ENCODE peak calls at places on chromosomes 6 and 20, in six cellular contexts. One of them, this sample, is unnamed.

GRCh38 chr20:41308290-41308691 is 9.2 kb downstream of the ZHX3 start:
- DNase-seq in Panc1: no peak
- DNase-seq in right cardiac atrium: no peak
- DNase-seq in effector memory CD4-positive, alpha-beta T cell: no peak
- DNase-seq in small intestine: peak; percentile 75
- DNase-seq in body of pancreas: no peak
- DNase-seq in this sample: no peak

GRCh38 chr6:42436825-42437224 is 14.9 kb downstream of the TRERF1 start:
- DNase-seq in Panc1: no peak
- DNase-seq in right cardiac atrium: no peak
- DNase-seq in effector memory CD4-positive, alpha-beta T cell: no peak
- DNase-seq in small intestine: no peak
- DNase-seq in body of pancreas: no peak
- DNase-seq in this sample: no peak

GRCh38 chr6:166473886-166474596 is 91.3 kb upstream of the MPC1 start:
- DNase-seq in Panc1: no peak
- DNase-seq in right cardiac atrium: no peak
- DNase-seq in effector memory CD4-positive, alpha-beta T cell: no peak
- DNase-seq in small intestine: no peak
- DNase-seq in body of pancreas: no peak
- DNase-seq in this sample: no peak

GRCh38 chr6:101402618-101403002 is 9.1 kb downstream of the GRIK2 start:
- DNase-seq in Panc1: no peak
- DNase-seq in right cardiac atrium: peak; percentile 43
- DNase-seq in effector memory CD4-positive, alpha-beta T cell: no peak
- DNase-seq in small intestine: no peak
- DNase-seq in body of pancreas: no peak
- DNase-seq in this sample: no peak

GRCh38 chr20:61748376-61748775 is 317.3 kb downstream of the TAF4 start:
- DNase-seq in Panc1: no peak
- DNase-seq in right cardiac atrium: no peak
- DNase-seq in effector memory CD4-positive, alpha-beta T cell: no peak
- DNase-seq in small intestine: no peak
- DNase-seq in body of pancreas: no peak
- DNase-seq in this sample: no peak

GRCh38 chr20:62064788-62065668 is 653 bp downstream of the TAF4 start:
- DNase-seq in Panc1: no peak
- DNase-seq in right cardiac atrium: no peak
- DNase-seq in effector memory CD4-positive, alpha-beta T cell: no peak
- DNase-seq in small intestine: no peak
- DNase-seq in body of pancreas: no peak
- DNase-seq in this sample: no peak

GRCh38 chr20:12687476-12687875 is 321.3 kb upstream of the SPTLC3 start:
- DNase-seq in Panc1: no peak
- DNase-seq in right cardiac atrium: no peak
- DNase-seq in effector memory CD4-positive, alpha-beta T cell: no peak
- DNase-seq in small intestine: no peak
- DNase-seq in body of pancreas: no peak
- DNase-seq in this sample: no peak

GRCh38 chr6:152836523-152836922 is 85.9 kb downstream of the VIP start:
- DNase-seq in Panc1: no peak
- DNase-seq in right cardiac atrium: no peak
- DNase-seq in effector memory CD4-positive, alpha-beta T cell: no peak
- DNase-seq in small intestine: no peak
- DNase-seq in body of pancreas: no peak
- DNase-seq in this sample: no peak

GRCh38 chr20:21435576-21435975 is 38.2 kb upstream of the NKX2-4 start:
- DNase-seq in Panc1: no peak
- DNase-seq in right cardiac atrium: no peak
- DNase-seq in effector memory CD4-positive, alpha-beta T cell: no peak
- DNase-seq in small intestine: no peak
- DNase-seq in body of pancreas: no peak
- DNase-seq in this sample: no peak

GRCh38 chr6:113882341-113882740 is 25.2 kb downstream of the MARCKS start:
- DNase-seq in Panc1: no peak
- DNase-seq in right cardiac atrium: no peak
- DNase-seq in effector memory CD4-positive, alpha-beta T cell: no peak
- DNase-seq in small intestine: no peak
- DNase-seq in body of pancreas: no peak
- DNase-seq in this sample: no peak

GRCh38 chr6:91539451-91539850 is 952.6 kb upstream of the MAP3K7 start:
- DNase-seq in Panc1: no peak
- DNase-seq in right cardiac atrium: no peak
- DNase-seq in effector memory CD4-positive, alpha-beta T cell: no peak
- DNase-seq in small intestine: no peak
- DNase-seq in body of pancreas: no peak
- DNase-seq in this sample: no peak

GRCh38 chr6:139355172-139355571 is 19.3 kb downstream of the CITED2 start:
- DNase-seq in Panc1: no peak
- DNase-seq in right cardiac atrium: no peak
- DNase-seq in effector memory CD4-positive, alpha-beta T cell: no peak
- DNase-seq in small intestine: no peak
- DNase-seq in body of pancreas: no peak
- DNase-seq in this sample: no peak

GRCh38 chr6:165917576-165917975 is 250.1 kb downstream of the TBXT start:
- DNase-seq in Panc1: no peak
- DNase-seq in right cardiac atrium: no peak
- DNase-seq in effector memory CD4-positive, alpha-beta T cell: no peak
- DNase-seq in small intestine: no peak
- DNase-seq in body of pancreas: no peak
- DNase-seq in this sample: no peak

GRCh38 chr20:11755071-11755881 is 162.4 kb upstream of the BTBD3 start:
- DNase-seq in Panc1: no peak
- DNase-seq in right cardiac atrium: no peak
- DNase-seq in effector memory CD4-positive, alpha-beta T cell: no peak
- DNase-seq in small intestine: no peak
- DNase-seq in body of pancreas: no peak
- DNase-seq in this sample: no peak

GRCh38 chr6:7413151-7413823 is 23.7 kb downstream of the RIOK1 start:
- DNase-seq in Panc1: no peak
- DNase-seq in right cardiac atrium: no peak
- DNase-seq in effector memory CD4-positive, alpha-beta T cell: no peak
- DNase-seq in small intestine: peak; percentile 81
- DNase-seq in body of pancreas: no peak
- DNase-seq in this sample: no peak

GRCh38 chr6:4521070-4521469 is 255.1 kb upstream of the CDYL start:
- DNase-seq in Panc1: no peak
- DNase-seq in right cardiac atrium: no peak
- DNase-seq in effector memory CD4-positive, alpha-beta T cell: no peak
- DNase-seq in small intestine: no peak
- DNase-seq in body of pancreas: no peak
- DNase-seq in this sample: no peak

GRCh38 chr6:4573958-4574481 is 202.2 kb upstream of the CDYL start:
- DNase-seq in Panc1: no peak
- DNase-seq in right cardiac atrium: no peak
- DNase-seq in effector memory CD4-positive, alpha-beta T cell: no peak
- DNase-seq in small intestine: no peak
- DNase-seq in body of pancreas: no peak
- DNase-seq in this sample: no peak

GRCh38 chr20:4812641-4813075 is 90.9 kb downstream of the PRND start:
- DNase-seq in Panc1: no peak
- DNase-seq in right cardiac atrium: no peak
- DNase-seq in effector memory CD4-positive, alpha-beta T cell: no peak
- DNase-seq in small intestine: no peak
- DNase-seq in body of pancreas: no peak
- DNase-seq in this sample: peak; percentile 26

GRCh38 chr6:52572536-52572935 is 4.3 kb downstream of the TRAM2 start:
- DNase-seq in Panc1: no peak
- DNase-seq in right cardiac atrium: no peak
- DNase-seq in effector memory CD4-positive, alpha-beta T cell: no peak
- DNase-seq in small intestine: no peak
- DNase-seq in body of pancreas: no peak
- DNase-seq in this sample: no peak

GRCh38 chr6:141212296-141212695 is 920.4 kb upstream of the GJE1 start:
- DNase-seq in Panc1: no peak
- DNase-seq in right cardiac atrium: no peak
- DNase-seq in effector memory CD4-positive, alpha-beta T cell: no peak
- DNase-seq in small intestine: peak; percentile 43
- DNase-seq in body of pancreas: no peak
- DNase-seq in this sample: no peak

GRCh38 chr6:41801380-41801779 is 13.9 kb downstream of the TOMM6 start:
- DNase-seq in Panc1: no peak
- DNase-seq in right cardiac atrium: no peak
- DNase-seq in effector memory CD4-positive, alpha-beta T cell: no peak
- DNase-seq in small intestine: no peak
- DNase-seq in body of pancreas: no peak
- DNase-seq in this sample: no peak

GRCh38 chr6:131182991-131183425 is 47.7 kb downstream of the AKAP7 start:
- DNase-seq in Panc1: no peak
- DNase-seq in right cardiac atrium: no peak
- DNase-seq in effector memory CD4-positive, alpha-beta T cell: no peak
- DNase-seq in small intestine: peak; percentile 41
- DNase-seq in body of pancreas: no peak
- DNase-seq in this sample: peak; percentile 57

GRCh38 chr20:33648396-33649004 is 13.6 kb upstream of the C20orf144 start:
- DNase-seq in Panc1: no peak
- DNase-seq in right cardiac atrium: no peak
- DNase-seq in effector memory CD4-positive, alpha-beta T cell: no peak
- DNase-seq in small intestine: no peak
- DNase-seq in body of pancreas: peak; percentile 16
- DNase-seq in this sample: no peak

GRCh38 chr20:653110-653589 is at the start of gene SRXN1:
- DNase-seq in Panc1: no peak
- DNase-seq in right cardiac atrium: peak; percentile 92
- DNase-seq in effector memory CD4-positive, alpha-beta T cell: peak; percentile 65
- DNase-seq in small intestine: peak; percentile 87
- DNase-seq in body of pancreas: peak; percentile 91
- DNase-seq in this sample: peak; percentile 79

GRCh38 chr6:1781152-1781848 is 171.6 kb downstream of the FOXC1 start:
- DNase-seq in Panc1: no peak
- DNase-seq in right cardiac atrium: no peak
- DNase-seq in effector memory CD4-positive, alpha-beta T cell: no peak
- DNase-seq in small intestine: no peak
- DNase-seq in body of pancreas: no peak
- DNase-seq in this sample: no peak

GRCh38 chr20:58482416-58482815 is 32.8 kb downstream of the APCDD1L start:
- DNase-seq in Panc1: no peak
- DNase-seq in right cardiac atrium: no peak
- DNase-seq in effector memory CD4-positive, alpha-beta T cell: no peak
- DNase-seq in small intestine: no peak
- DNase-seq in body of pancreas: no peak
- DNase-seq in this sample: no peak

GRCh38 chr6:168376120-168376519 is 56.5 kb upstream of the DACT2 start:
- DNase-seq in Panc1: no peak
- DNase-seq in right cardiac atrium: no peak
- DNase-seq in effector memory CD4-positive, alpha-beta T cell: no peak
- DNase-seq in small intestine: no peak
- DNase-seq in body of pancreas: no peak
- DNase-seq in this sample: no peak
- H3K9me3 ChIP-seq in Panc1: no peaks in the 10 kb centered on the region
- H3K9me3 ChIP-seq in right cardiac atrium: no peaks in the 10 kb centered on the region
- H3K9me3 ChIP-seq in effector memory CD4-positive, alpha-beta T cell: no peaks in the 10 kb centered on the region
- H3K9me3 ChIP-seq in small intestine: no peaks in the 10 kb centered on the region
- H3K9me3 ChIP-seq in body of pancreas: no peaks in the 10 kb centered on the region
- H3K9me3 ChIP-seq in this sample: no peaks in the 10 kb centered on the region

DNA sequence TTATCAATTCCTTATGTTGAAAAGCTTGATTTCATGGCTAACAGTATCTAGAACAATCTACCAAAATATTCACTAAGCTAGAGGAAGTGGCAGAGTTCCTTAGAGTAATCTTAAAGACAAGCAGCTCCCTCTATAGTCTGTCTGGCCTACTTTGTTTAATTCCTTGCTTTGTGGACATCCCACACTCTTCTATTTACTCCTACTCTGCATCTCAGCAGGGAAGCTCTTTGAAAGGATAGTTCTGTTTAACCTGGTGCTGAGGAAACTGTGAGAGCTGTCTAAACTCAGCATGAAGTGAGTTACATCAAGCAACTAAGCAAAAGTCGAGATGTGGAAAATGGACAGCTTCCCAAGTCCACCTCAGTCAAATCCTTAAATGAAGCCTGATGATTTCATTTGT is 4.3 kb downstream of the REV3L start:
- DNase-seq in Panc1: peak; percentile 61
- DNase-seq in right cardiac atrium: no peak
- DNase-seq in effector memory CD4-positive, alpha-beta T cell: no peak
- DNase-seq in small intestine: peak; percentile 51
- DNase-seq in body of pancreas: no peak
- DNase-seq in this sample: peak; percentile 54
- H3K9me3 ChIP-seq in Panc1: no peaks in the 10 kb centered on the region
- H3K9me3 ChIP-seq in right cardiac atrium: no peaks in the 10 kb centered on the region
- H3K9me3 ChIP-seq in effector memory CD4-positive, alpha-beta T cell: no peaks in the 10 kb centered on the region
- H3K9me3 ChIP-seq in small intestine: no peaks in the 10 kb centered on the region
- H3K9me3 ChIP-seq in body of pancreas: no peaks in the 10 kb centered on the region
- H3K9me3 ChIP-seq in this sample: no peaks in the 10 kb centered on the region

DNA sequence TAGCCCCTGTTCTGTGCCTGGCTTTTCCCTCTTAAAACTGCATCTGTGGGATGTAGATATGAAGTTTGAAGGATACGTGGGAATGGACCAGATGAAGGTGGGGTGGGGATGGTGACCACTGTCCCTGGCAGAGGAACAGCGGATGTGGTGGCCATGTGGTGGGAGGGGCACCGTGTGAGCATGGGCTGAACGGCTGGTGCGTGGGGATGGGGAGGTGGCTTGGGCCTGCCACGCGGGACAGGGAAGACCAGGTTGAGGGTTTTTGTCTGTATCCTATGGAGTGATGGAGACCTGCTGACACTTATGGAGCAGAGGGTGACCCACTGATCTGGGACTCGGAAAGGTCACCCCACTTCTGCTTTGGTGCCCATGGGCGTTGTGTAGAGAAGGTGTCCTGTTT is 19.2 kb downstream of the PHACTR3 start:
- DNase-seq in Panc1: no peak
- DNase-seq in right cardiac atrium: no peak
- DNase-seq in effector memory CD4-positive, alpha-beta T cell: no peak
- DNase-seq in small intestine: no peak
- DNase-seq in body of pancreas: no peak
- DNase-seq in this sample: no peak
- H3K9me3 ChIP-seq in Panc1: no peaks in the 10 kb centered on the region
- H3K9me3 ChIP-seq in right cardiac atrium: no peaks in the 10 kb centered on the region
- H3K9me3 ChIP-seq in effector memory CD4-positive, alpha-beta T cell: no peaks in the 10 kb centered on the region
- H3K9me3 ChIP-seq in small intestine: no peaks in the 10 kb centered on the region
- H3K9me3 ChIP-seq in body of pancreas: no peaks in the 10 kb centered on the region
- H3K9me3 ChIP-seq in this sample: no peaks in the 10 kb centered on the region

DNA sequence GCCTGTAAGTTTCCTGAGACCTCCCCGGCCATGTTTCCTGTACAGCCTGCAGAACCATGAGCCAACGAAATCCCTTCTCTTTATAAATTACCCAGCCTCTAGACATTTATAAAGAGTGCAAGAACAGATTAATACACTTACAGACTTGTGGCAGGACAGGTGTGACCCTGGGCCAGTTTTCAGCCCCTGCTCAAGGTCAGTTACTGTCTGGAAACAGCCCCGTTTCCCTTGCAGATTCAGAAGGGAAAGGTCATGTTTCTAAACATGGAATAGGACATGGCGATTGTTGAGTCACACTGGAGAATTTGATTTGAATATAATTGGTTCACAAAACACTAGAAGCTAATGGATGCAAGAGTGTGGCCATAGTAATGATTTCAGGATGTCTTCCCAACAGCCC is 248.8 kb downstream of the DLL1 start:
- DNase-seq in Panc1: no peak
- DNase-seq in right cardiac atrium: no peak
- DNase-seq in effector memory CD4-positive, alpha-beta T cell: no peak
- DNase-seq in small intestine: no peak
- DNase-seq in body of pancreas: no peak
- DNase-seq in this sample: no peak
- H3K9me3 ChIP-seq in Panc1: no peaks in the 10 kb centered on the region
- H3K9me3 ChIP-seq in right cardiac atrium: no peaks in the 10 kb centered on the region
- H3K9me3 ChIP-seq in effector memory CD4-positive, alpha-beta T cell: no peaks in the 10 kb centered on the region
- H3K9me3 ChIP-seq in small intestine: no peaks in the 10 kb centered on the region
- H3K9me3 ChIP-seq in body of pancreas: no peaks in the 10 kb centered on the region
- H3K9me3 ChIP-seq in this sample: no peaks in the 10 kb centered on the region

GRCh38 chr20:56111951-56112730 is 106.8 kb upstream of the CBLN4 start:
- DNase-seq in Panc1: no peak
- DNase-seq in right cardiac atrium: no peak
- DNase-seq in effector memory CD4-positive, alpha-beta T cell: no peak
- DNase-seq in small intestine: no peak
- DNase-seq in body of pancreas: no peak
- DNase-seq in this sample: no peak
- H3K9me3 ChIP-seq in Panc1: no peaks in the 10 kb centered on the region
- H3K9me3 ChIP-seq in right cardiac atrium: no peaks in the 10 kb centered on the region
- H3K9me3 ChIP-seq in effector memory CD4-positive, alpha-beta T cell: no peaks in the 10 kb centered on the region
- H3K9me3 ChIP-seq in small intestine: peaks cover 4% of the 10 kb centered on the region
- H3K9me3 ChIP-seq in body of pancreas: no peaks in the 10 kb centered on the region
- H3K9me3 ChIP-seq in this sample: no peaks in the 10 kb centered on the region

This sample was measured in CD4-positive, alpha-beta memory T cell.